ENCODE peak calls at places on chromosomes 1 and 21, in eight cellular contexts. One of them, this sample, is unnamed.

GRCh38 chr1:227946624-227947424 is 908 bp downstream of the WNT9A start:
- DNase-seq in lower lobe of right lung: peak
- DNase-seq in mammary epithelial cell: peak
- DNase-seq in fibroblast of lung: peak
- DNase-seq in testis: peak
- DNase-seq in colonic mucosa: peak
- DNase-seq in thoracic aorta: no peak
- DNase-seq in substantia nigra: no peak
- DNase-seq in this sample: no peak

GRCh38 chr1:197917813-197918646 is 858 bp downstream of the LHX9 start:
- DNase-seq in lower lobe of right lung: peak
- DNase-seq in mammary epithelial cell: no peak
- DNase-seq in fibroblast of lung: no peak
- DNase-seq in testis: no peak
- DNase-seq in colonic mucosa: no peak
- DNase-seq in thoracic aorta: no peak
- DNase-seq in substantia nigra: no peak
- DNase-seq in this sample: no peak

GRCh38 chr1:246733706-246734105 is 9.5 kb downstream of the SCCPDH start:
- DNase-seq in lower lobe of right lung: no peak
- DNase-seq in mammary epithelial cell: no peak
- DNase-seq in fibroblast of lung: no peak
- DNase-seq in testis: no peak
- DNase-seq in colonic mucosa: no peak
- DNase-seq in thoracic aorta: no peak
- DNase-seq in substantia nigra: no peak
- DNase-seq in this sample: no peak

GRCh38 chr1:238063454-238063853 is 172.7 kb upstream of the ZP4 start:
- DNase-seq in lower lobe of right lung: no peak
- DNase-seq in mammary epithelial cell: peak
- DNase-seq in fibroblast of lung: peak
- DNase-seq in testis: no peak
- DNase-seq in colonic mucosa: no peak
- DNase-seq in thoracic aorta: no peak
- DNase-seq in substantia nigra: no peak
- DNase-seq in this sample: no peak

GRCh38 chr1:179966551-179966950 is 11.9 kb downstream of the CEP350 start:
- DNase-seq in lower lobe of right lung: no peak
- DNase-seq in mammary epithelial cell: no peak
- DNase-seq in fibroblast of lung: no peak
- DNase-seq in testis: no peak
- DNase-seq in colonic mucosa: no peak
- DNase-seq in thoracic aorta: no peak
- DNase-seq in substantia nigra: no peak
- DNase-seq in this sample: no peak

GRCh38 chr1:106435269-106435668 is 621.2 kb upstream of the PRMT6 start:
- DNase-seq in lower lobe of right lung: no peak
- DNase-seq in mammary epithelial cell: no peak
- DNase-seq in fibroblast of lung: no peak
- DNase-seq in testis: no peak
- DNase-seq in colonic mucosa: no peak
- DNase-seq in thoracic aorta: no peak
- DNase-seq in substantia nigra: no peak
- DNase-seq in this sample: no peak

GRCh38 chr1:230105754-230106625 is 39.0 kb downstream of the GALNT2 start:
- DNase-seq in lower lobe of right lung: no peak
- DNase-seq in mammary epithelial cell: peak
- DNase-seq in fibroblast of lung: peak
- DNase-seq in testis: no peak
- DNase-seq in colonic mucosa: no peak
- DNase-seq in thoracic aorta: no peak
- DNase-seq in substantia nigra: no peak
- DNase-seq in this sample: no peak

GRCh38 chr21:43282358-43283120 is 113.7 kb downstream of the CRYAA start:
- DNase-seq in lower lobe of right lung: peak
- DNase-seq in mammary epithelial cell: no peak
- DNase-seq in fibroblast of lung: no peak
- DNase-seq in testis: no peak
- DNase-seq in colonic mucosa: no peak
- DNase-seq in thoracic aorta: no peak
- DNase-seq in substantia nigra: no peak
- DNase-seq in this sample: no peak

GRCh38 chr1:150429805-150430204 is 57.4 kb upstream of the TARS2 start:
- DNase-seq in lower lobe of right lung: no peak
- DNase-seq in mammary epithelial cell: peak
- DNase-seq in fibroblast of lung: no peak
- DNase-seq in testis: no peak
- DNase-seq in colonic mucosa: no peak
- DNase-seq in thoracic aorta: no peak
- DNase-seq in substantia nigra: no peak
- DNase-seq in this sample: no peak

GRCh38 chr1:161985301-161985825 is 38.3 kb downstream of the OLFML2B start:
- DNase-seq in lower lobe of right lung: no peak
- DNase-seq in mammary epithelial cell: no peak
- DNase-seq in fibroblast of lung: no peak
- DNase-seq in testis: no peak
- DNase-seq in colonic mucosa: no peak
- DNase-seq in thoracic aorta: no peak
- DNase-seq in substantia nigra: no peak
- DNase-seq in this sample: no peak

GRCh38 chr1:12769976-12770505 is 3.5 kb upstream of the PRAMEF12 start:
- DNase-seq in lower lobe of right lung: no peak
- DNase-seq in mammary epithelial cell: no peak
- DNase-seq in fibroblast of lung: no peak
- DNase-seq in testis: no peak
- DNase-seq in colonic mucosa: no peak
- DNase-seq in thoracic aorta: no peak
- DNase-seq in substantia nigra: no peak
- DNase-seq in this sample: no peak
- H3K27ac ChIP-seq in lower lobe of right lung: no peak
- H3K27ac ChIP-seq in mammary epithelial cell: no peak
- H3K27ac ChIP-seq in fibroblast of lung: no peak
- H3K27ac ChIP-seq in testis: no peak
- H3K27ac ChIP-seq in colonic mucosa: no peak
- H3K27ac ChIP-seq in thoracic aorta: no peak
- H3K27ac ChIP-seq in substantia nigra: no peak
- H3K27ac ChIP-seq in this sample: no peak

GRCh38 chr21:34740198-34740597 is 71.4 kb downstream of the CLIC6 start:
- DNase-seq in lower lobe of right lung: no peak
- DNase-seq in mammary epithelial cell: no peak
- DNase-seq in fibroblast of lung: no peak
- DNase-seq in testis: no peak
- DNase-seq in colonic mucosa: no peak
- DNase-seq in thoracic aorta: no peak
- DNase-seq in substantia nigra: no peak
- DNase-seq in this sample: no peak

GRCh38 chr21:34733866-34734265 is 65.1 kb downstream of the CLIC6 start:
- DNase-seq in lower lobe of right lung: no peak
- DNase-seq in mammary epithelial cell: no peak
- DNase-seq in fibroblast of lung: peak
- DNase-seq in testis: no peak
- DNase-seq in colonic mucosa: no peak
- DNase-seq in thoracic aorta: no peak
- DNase-seq in substantia nigra: no peak
- DNase-seq in this sample: no peak

GRCh38 chr21:34734696-34735095 is 65.9 kb downstream of the CLIC6 start:
- DNase-seq in lower lobe of right lung: no peak
- DNase-seq in mammary epithelial cell: peak
- DNase-seq in fibroblast of lung: no peak
- DNase-seq in testis: no peak
- DNase-seq in colonic mucosa: no peak
- DNase-seq in thoracic aorta: no peak
- DNase-seq in substantia nigra: no peak
- DNase-seq in this sample: no peak

GRCh38 chr21:34736116-34736870 is 67.5 kb downstream of the CLIC6 start:
- DNase-seq in lower lobe of right lung: no peak
- DNase-seq in mammary epithelial cell: no peak
- DNase-seq in fibroblast of lung: peak
- DNase-seq in testis: no peak
- DNase-seq in colonic mucosa: no peak
- DNase-seq in thoracic aorta: no peak
- DNase-seq in substantia nigra: no peak
- DNase-seq in this sample: no peak

GRCh38 chr21:34737115-34737514 is 68.3 kb downstream of the CLIC6 start:
- DNase-seq in lower lobe of right lung: no peak
- DNase-seq in mammary epithelial cell: no peak
- DNase-seq in fibroblast of lung: peak
- DNase-seq in testis: no peak
- DNase-seq in colonic mucosa: no peak
- DNase-seq in thoracic aorta: no peak
- DNase-seq in substantia nigra: no peak
- DNase-seq in this sample: no peak
- H3K27ac ChIP-seq in lower lobe of right lung: no peak
- H3K27ac ChIP-seq in mammary epithelial cell: no peak
- H3K27ac ChIP-seq in fibroblast of lung: no peak
- H3K27ac ChIP-seq in testis: no peak
- H3K27ac ChIP-seq in colonic mucosa: no peak
- H3K27ac ChIP-seq in thoracic aorta: no peak
- H3K27ac ChIP-seq in substantia nigra: no peak
- H3K27ac ChIP-seq in this sample: no peak

GRCh38 chr1:112626887-112627286 is 7.3 kb downstream of the CAPZA1 start:
- DNase-seq in lower lobe of right lung: no peak
- DNase-seq in mammary epithelial cell: no peak
- DNase-seq in fibroblast of lung: no peak
- DNase-seq in testis: no peak
- DNase-seq in colonic mucosa: no peak
- DNase-seq in thoracic aorta: no peak
- DNase-seq in substantia nigra: no peak
- DNase-seq in this sample: no peak

GRCh38 chr1:112629256-112629655 is 9.6 kb downstream of the CAPZA1 start:
- DNase-seq in lower lobe of right lung: no peak
- DNase-seq in mammary epithelial cell: no peak
- DNase-seq in fibroblast of lung: no peak
- DNase-seq in testis: no peak
- DNase-seq in colonic mucosa: no peak
- DNase-seq in thoracic aorta: no peak
- DNase-seq in substantia nigra: no peak
- DNase-seq in this sample: no peak

GRCh38 chr1:112625696-112626095 is 6.1 kb downstream of the CAPZA1 start:
- DNase-seq in lower lobe of right lung: no peak
- DNase-seq in mammary epithelial cell: peak
- DNase-seq in fibroblast of lung: peak
- DNase-seq in testis: peak
- DNase-seq in colonic mucosa: no peak
- DNase-seq in thoracic aorta: peak
- DNase-seq in substantia nigra: no peak
- DNase-seq in this sample: no peak

GRCh38 chr1:112628516-112628915 is 8.9 kb downstream of the CAPZA1 start:
- DNase-seq in lower lobe of right lung: no peak
- DNase-seq in mammary epithelial cell: no peak
- DNase-seq in fibroblast of lung: no peak
- DNase-seq in testis: no peak
- DNase-seq in colonic mucosa: no peak
- DNase-seq in thoracic aorta: no peak
- DNase-seq in substantia nigra: no peak
- DNase-seq in this sample: no peak

GRCh38 chr1:112626193-112626592 is 6.6 kb downstream of the CAPZA1 start:
- DNase-seq in lower lobe of right lung: no peak
- DNase-seq in mammary epithelial cell: no peak
- DNase-seq in fibroblast of lung: no peak
- DNase-seq in testis: no peak
- DNase-seq in colonic mucosa: no peak
- DNase-seq in thoracic aorta: no peak
- DNase-seq in substantia nigra: no peak
- DNase-seq in this sample: no peak
- H3K27ac ChIP-seq in lower lobe of right lung: no peak
- H3K27ac ChIP-seq in mammary epithelial cell: no peak
- H3K27ac ChIP-seq in fibroblast of lung: no peak
- H3K27ac ChIP-seq in testis: peak
- H3K27ac ChIP-seq in colonic mucosa: no peak
- H3K27ac ChIP-seq in thoracic aorta: no peak
- H3K27ac ChIP-seq in substantia nigra: no peak
- H3K27ac ChIP-seq in this sample: no peak

DNA sequence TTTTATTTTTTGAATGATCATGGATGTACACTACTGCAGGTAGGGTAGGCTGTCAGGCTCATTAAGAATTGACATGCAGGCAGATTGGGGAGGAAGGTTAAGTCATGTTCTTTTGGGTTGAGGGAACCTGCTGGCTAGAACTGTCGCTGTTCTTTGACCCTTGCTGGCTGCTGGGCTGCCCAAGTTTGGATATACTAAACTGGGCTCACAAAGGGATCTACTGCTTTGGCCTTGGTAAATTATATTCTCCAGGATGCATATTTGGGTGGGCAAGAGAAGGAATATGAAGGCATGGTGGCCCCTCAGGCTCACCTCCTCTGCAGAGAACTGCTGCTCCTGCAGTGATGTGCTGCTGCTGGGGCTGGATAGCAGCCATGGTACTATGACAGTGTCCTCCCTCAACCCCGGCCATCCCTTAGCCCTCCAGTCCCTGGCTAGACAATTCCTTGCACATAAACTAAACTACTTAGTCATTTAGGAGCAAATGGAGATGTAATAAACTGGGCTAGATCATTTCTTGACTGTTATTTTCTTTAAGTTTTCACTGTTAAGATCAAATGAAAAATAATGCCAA is 6.1 kb downstream of the ATP1A1 start:
- DNase-seq in lower lobe of right lung: no peak
- DNase-seq in mammary epithelial cell: no peak
- DNase-seq in fibroblast of lung: no peak
- DNase-seq in testis: peak
- DNase-seq in colonic mucosa: no peak
- DNase-seq in thoracic aorta: no peak
- DNase-seq in substantia nigra: no peak
- DNase-seq in this sample: no peak
- H3K27ac ChIP-seq in lower lobe of right lung: peak
- H3K27ac ChIP-seq in mammary epithelial cell: no peak
- H3K27ac ChIP-seq in fibroblast of lung: no peak
- H3K27ac ChIP-seq in testis: peak
- H3K27ac ChIP-seq in colonic mucosa: no peak
- H3K27ac ChIP-seq in thoracic aorta: peak
- H3K27ac ChIP-seq in substantia nigra: no peak
- H3K27ac ChIP-seq in this sample: no peak

GRCh38 chr1:26909951-26910342 is 3.8 kb downstream of the NR0B2 start:
- DNase-seq in lower lobe of right lung: no peak
- DNase-seq in mammary epithelial cell: no peak
- DNase-seq in fibroblast of lung: no peak
- DNase-seq in testis: no peak
- DNase-seq in colonic mucosa: no peak
- DNase-seq in thoracic aorta: no peak
- DNase-seq in substantia nigra: no peak
- DNase-seq in this sample: no peak
- H3K27ac ChIP-seq in lower lobe of right lung: no peak
- H3K27ac ChIP-seq in mammary epithelial cell: no peak
- H3K27ac ChIP-seq in fibroblast of lung: no peak
- H3K27ac ChIP-seq in testis: no peak
- H3K27ac ChIP-seq in colonic mucosa: no peak
- H3K27ac ChIP-seq in thoracic aorta: no peak
- H3K27ac ChIP-seq in substantia nigra: no peak
- H3K27ac ChIP-seq in this sample: no peak

DNA sequence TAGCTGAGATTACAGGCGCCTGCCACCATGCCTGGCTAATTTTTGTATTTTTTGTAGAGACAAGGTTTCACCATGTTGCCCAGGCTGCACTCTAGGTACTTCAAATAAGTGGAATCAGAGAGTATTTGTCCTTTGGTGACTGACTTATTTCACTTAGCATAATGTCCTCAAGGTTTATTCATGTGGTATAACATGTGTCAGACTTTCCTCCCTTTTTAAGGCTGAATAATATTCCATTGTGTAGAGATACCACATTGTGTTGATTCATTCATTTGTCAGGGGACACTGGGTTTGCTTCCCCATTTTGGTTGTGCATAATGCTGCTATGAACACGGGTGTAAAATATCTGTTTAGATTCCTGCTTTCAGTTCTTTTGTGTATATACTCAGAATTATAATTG is 34.9 kb downstream of the IL6R start:
- DNase-seq in lower lobe of right lung: no peak
- DNase-seq in mammary epithelial cell: no peak
- DNase-seq in fibroblast of lung: no peak
- DNase-seq in testis: no peak
- DNase-seq in colonic mucosa: no peak
- DNase-seq in thoracic aorta: no peak
- DNase-seq in substantia nigra: no peak
- DNase-seq in this sample: no peak
- H3K27ac ChIP-seq in lower lobe of right lung: peak
- H3K27ac ChIP-seq in mammary epithelial cell: no peak
- H3K27ac ChIP-seq in fibroblast of lung: no peak
- H3K27ac ChIP-seq in testis: no peak
- H3K27ac ChIP-seq in colonic mucosa: peak
- H3K27ac ChIP-seq in thoracic aorta: no peak
- H3K27ac ChIP-seq in substantia nigra: no peak
- H3K27ac ChIP-seq in this sample: no peak

This sample was measured in caudate nucleus.